ENCODE peak calls at places on chromosomes 13 and 19, in seven cellular contexts. One of them, this sample, is unnamed.

GRCh38 chr19:45218426-45218825 is 26.8 kb downstream of the EXOC3L2 start:
- DNase-seq in mesothelial cell of epicardium: no peak
- DNase-seq in AG09309: no peak
- DNase-seq in left lung: no peak
- DNase-seq in A549: no peak
- DNase-seq in H1: no peak
- DNase-seq in progenitor cell of endocrine pancreas: no peak
- DNase-seq in this sample: no peak

GRCh38 chr19:30103981-30104380 is 161.9 kb downstream of the URI1 start:
- DNase-seq in A549: no peak
- DNase-seq in H1: no peak
- DNase-seq in mesothelial cell of epicardium: no peak
- DNase-seq in left lung: no peak
- DNase-seq in AG09309: no peak
- DNase-seq in progenitor cell of endocrine pancreas: no peak
- DNase-seq in this sample: no peak

GRCh38 chr13:45337803-45338202 is 3.2 kb downstream of the TPT1 start:
- DNase-seq in H1: no peak
- DNase-seq in progenitor cell of endocrine pancreas: no peak
- DNase-seq in A549: no peak
- DNase-seq in mesothelial cell of epicardium: no peak
- DNase-seq in left lung: no peak
- DNase-seq in AG09309: no peak
- DNase-seq in this sample: no peak

GRCh38 chr13:113746143-113746525 is 12.9 kb upstream of the TMEM255B start:
- DNase-seq in mesothelial cell of epicardium: no peak
- DNase-seq in AG09309: no peak
- DNase-seq in H1: no peak
- DNase-seq in progenitor cell of endocrine pancreas: no peak
- DNase-seq in A549: no peak
- DNase-seq in left lung: no peak
- DNase-seq in this sample: no peak

GRCh38 chr19:46022431-46023310 is at the start of gene PGLYRP1:
- DNase-seq in H1: no peak
- DNase-seq in progenitor cell of endocrine pancreas: no peak
- DNase-seq in AG09309: no peak
- DNase-seq in A549: no peak
- DNase-seq in left lung: peak
- DNase-seq in mesothelial cell of epicardium: no peak
- DNase-seq in this sample: no peak

GRCh38 chr13:33676700-33677048 is 141.3 kb upstream of the RFC3 start:
- DNase-seq in AG09309: peak
- DNase-seq in left lung: no peak
- DNase-seq in H1: no peak
- DNase-seq in progenitor cell of endocrine pancreas: no peak
- DNase-seq in A549: peak
- DNase-seq in mesothelial cell of epicardium: no peak
- DNase-seq in this sample: peak

GRCh38 chr13:35388456-35388855 is 88.0 kb downstream of the MAB21L1 start:
- DNase-seq in A549: no peak
- DNase-seq in progenitor cell of endocrine pancreas: no peak
- DNase-seq in mesothelial cell of epicardium: no peak
- DNase-seq in H1: no peak
- DNase-seq in AG09309: no peak
- DNase-seq in left lung: no peak
- DNase-seq in this sample: no peak

GRCh38 chr19:2973229-2973628 is 4.1 kb upstream of the TLE6 start:
- DNase-seq in A549: no peak
- DNase-seq in H1: no peak
- DNase-seq in left lung: no peak
- DNase-seq in progenitor cell of endocrine pancreas: no peak
- DNase-seq in mesothelial cell of epicardium: no peak
- DNase-seq in AG09309: no peak
- DNase-seq in this sample: no peak

GRCh38 chr19:5292843-5293606 is 47.6 kb downstream of the PTPRS start:
- DNase-seq in AG09309: no peak
- DNase-seq in H1: no peak
- DNase-seq in A549: peak
- DNase-seq in progenitor cell of endocrine pancreas: peak
- DNase-seq in left lung: peak
- DNase-seq in mesothelial cell of epicardium: peak
- DNase-seq in this sample: no peak

GRCh38 chr19:48928164-48929005 is 5.1 kb upstream of the DHDH start:
- DNase-seq in left lung: no peak
- DNase-seq in progenitor cell of endocrine pancreas: no peak
- DNase-seq in mesothelial cell of epicardium: no peak
- DNase-seq in A549: no peak
- DNase-seq in AG09309: no peak
- DNase-seq in H1: no peak
- DNase-seq in this sample: peak

GRCh38 chr13:36297259-36297599 is 385 bp downstream of the CCDC169 start:
- DNase-seq in progenitor cell of endocrine pancreas: no peak
- DNase-seq in H1: no peak
- DNase-seq in AG09309: no peak
- DNase-seq in left lung: no peak
- DNase-seq in A549: peak
- DNase-seq in mesothelial cell of epicardium: no peak
- DNase-seq in this sample: no peak

GRCh38 chr13:22218784-22219183 is 547.9 kb downstream of the FGF9 start:
- DNase-seq in AG09309: no peak
- DNase-seq in progenitor cell of endocrine pancreas: no peak
- DNase-seq in A549: no peak
- DNase-seq in H1: no peak
- DNase-seq in left lung: no peak
- DNase-seq in mesothelial cell of epicardium: no peak
- DNase-seq in this sample: peak

GRCh38 chr13:33235564-33235963 is 50.0 kb downstream of the STARD13 start:
- DNase-seq in left lung: no peak
- DNase-seq in mesothelial cell of epicardium: no peak
- DNase-seq in H1: no peak
- DNase-seq in AG09309: no peak
- DNase-seq in progenitor cell of endocrine pancreas: no peak
- DNase-seq in A549: no peak
- DNase-seq in this sample: no peak

GRCh38 chr13:66794340-66795031 is 435.6 kb downstream of the PCDH9 start:
- DNase-seq in left lung: no peak
- DNase-seq in progenitor cell of endocrine pancreas: no peak
- DNase-seq in AG09309: no peak
- DNase-seq in H1: no peak
- DNase-seq in mesothelial cell of epicardium: no peak
- DNase-seq in A549: no peak
- DNase-seq in this sample: no peak

GRCh38 chr13:109945206-109945960 is 159.0 kb upstream of the IRS2 start:
- DNase-seq in mesothelial cell of epicardium: no peak
- DNase-seq in H1: no peak
- DNase-seq in left lung: no peak
- DNase-seq in AG09309: peak
- DNase-seq in progenitor cell of endocrine pancreas: no peak
- DNase-seq in A549: no peak
- DNase-seq in this sample: no peak

GRCh38 chr13:97119899-97120745 is 102.0 kb upstream of the MBNL2 start:
- DNase-seq in left lung: no peak
- DNase-seq in progenitor cell of endocrine pancreas: no peak
- DNase-seq in mesothelial cell of epicardium: no peak
- DNase-seq in A549: no peak
- DNase-seq in AG09309: no peak
- DNase-seq in H1: no peak
- DNase-seq in this sample: no peak

GRCh38 chr19:6947745-6948144 is 60.4 kb downstream of the ADGRE1 start:
- DNase-seq in mesothelial cell of epicardium: no peak
- DNase-seq in A549: peak
- DNase-seq in AG09309: peak
- DNase-seq in progenitor cell of endocrine pancreas: no peak
- DNase-seq in left lung: no peak
- DNase-seq in H1: no peak
- DNase-seq in this sample: no peak

GRCh38 chr19:53965091-53965490 is 2.4 kb downstream of the CACNG8 start:
- DNase-seq in AG09309: no peak
- DNase-seq in progenitor cell of endocrine pancreas: no peak
- DNase-seq in left lung: no peak
- DNase-seq in H1: no peak
- DNase-seq in A549: no peak
- DNase-seq in mesothelial cell of epicardium: no peak
- DNase-seq in this sample: no peak

DNA sequence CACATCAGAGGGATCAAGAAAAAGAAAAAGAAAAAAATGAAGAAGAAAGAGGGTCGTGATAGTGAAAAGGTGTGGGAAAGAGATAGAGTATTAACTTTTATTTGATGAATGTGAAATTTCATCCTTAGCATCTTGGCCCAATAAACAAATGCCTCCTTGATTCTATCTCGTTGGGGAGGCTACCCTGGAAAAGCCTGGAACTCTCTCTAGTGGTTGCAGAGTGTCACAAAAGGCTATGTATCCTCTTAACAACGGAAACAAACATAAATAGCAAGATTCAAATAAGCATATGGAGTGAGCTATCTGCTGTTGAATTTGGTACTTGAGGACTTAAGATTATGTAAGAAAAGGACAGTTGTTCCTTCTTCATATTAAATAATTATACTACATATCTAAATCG is 557.4 kb downstream of the DCT start:
- DNase-seq in progenitor cell of endocrine pancreas: no peak
- DNase-seq in AG09309: no peak
- DNase-seq in A549: no peak
- DNase-seq in mesothelial cell of epicardium: no peak
- DNase-seq in left lung: no peak
- DNase-seq in H1: no peak
- DNase-seq in this sample: no peak
- TF ChIP-seq CTCF in progenitor cell of endocrine pancreas: no peak
- TF ChIP-seq CTCF in AG09309: peak
- TF ChIP-seq CTCF in A549: no peak
- TF ChIP-seq CTCF in mesothelial cell of epicardium: no peak
- TF ChIP-seq CTCF in left lung: no peak
- TF ChIP-seq CTCF in H1: no peak
- TF ChIP-seq CTCF in this sample: peak

GRCh38 chr13:41384749-41385503 is 72.4 kb upstream of the RGCC start:
- DNase-seq in A549: no peak
- DNase-seq in left lung: no peak
- DNase-seq in AG09309: no peak
- DNase-seq in mesothelial cell of epicardium: no peak
- DNase-seq in progenitor cell of endocrine pancreas: no peak
- DNase-seq in H1: no peak
- DNase-seq in this sample: no peak
- TF ChIP-seq CTCF in A549: peak
- TF ChIP-seq CTCF in left lung: no peak
- TF ChIP-seq CTCF in AG09309: peak
- TF ChIP-seq CTCF in mesothelial cell of epicardium: peak
- TF ChIP-seq CTCF in progenitor cell of endocrine pancreas: peak
- TF ChIP-seq CTCF in H1: peak
- TF ChIP-seq CTCF in this sample: peak

GRCh38 chr13:50910483-50910805 is 853 bp downstream of the RNASEH2B start:
- DNase-seq in H1: peak
- DNase-seq in mesothelial cell of epicardium: peak
- DNase-seq in A549: peak
- DNase-seq in left lung: no peak
- DNase-seq in AG09309: no peak
- DNase-seq in progenitor cell of endocrine pancreas: peak
- DNase-seq in this sample: no peak

GRCh38 chr13:50908371-50908770 is 1.2 kb upstream of the RNASEH2B start:
- DNase-seq in A549: no peak
- DNase-seq in progenitor cell of endocrine pancreas: no peak
- DNase-seq in mesothelial cell of epicardium: no peak
- DNase-seq in H1: no peak
- DNase-seq in AG09309: no peak
- DNase-seq in left lung: no peak
- DNase-seq in this sample: no peak

GRCh38 chr13:50911051-50911690 is 1.6 kb downstream of the RNASEH2B start:
- DNase-seq in H1: no peak
- DNase-seq in A549: no peak
- DNase-seq in left lung: no peak
- DNase-seq in mesothelial cell of epicardium: no peak
- DNase-seq in AG09309: no peak
- DNase-seq in progenitor cell of endocrine pancreas: no peak
- DNase-seq in this sample: no peak

GRCh38 chr13:50907781-50908180 is 1.8 kb upstream of the RNASEH2B start:
- DNase-seq in A549: no peak
- DNase-seq in AG09309: no peak
- DNase-seq in H1: no peak
- DNase-seq in left lung: no peak
- DNase-seq in progenitor cell of endocrine pancreas: no peak
- DNase-seq in mesothelial cell of epicardium: no peak
- DNase-seq in this sample: no peak

DNA sequence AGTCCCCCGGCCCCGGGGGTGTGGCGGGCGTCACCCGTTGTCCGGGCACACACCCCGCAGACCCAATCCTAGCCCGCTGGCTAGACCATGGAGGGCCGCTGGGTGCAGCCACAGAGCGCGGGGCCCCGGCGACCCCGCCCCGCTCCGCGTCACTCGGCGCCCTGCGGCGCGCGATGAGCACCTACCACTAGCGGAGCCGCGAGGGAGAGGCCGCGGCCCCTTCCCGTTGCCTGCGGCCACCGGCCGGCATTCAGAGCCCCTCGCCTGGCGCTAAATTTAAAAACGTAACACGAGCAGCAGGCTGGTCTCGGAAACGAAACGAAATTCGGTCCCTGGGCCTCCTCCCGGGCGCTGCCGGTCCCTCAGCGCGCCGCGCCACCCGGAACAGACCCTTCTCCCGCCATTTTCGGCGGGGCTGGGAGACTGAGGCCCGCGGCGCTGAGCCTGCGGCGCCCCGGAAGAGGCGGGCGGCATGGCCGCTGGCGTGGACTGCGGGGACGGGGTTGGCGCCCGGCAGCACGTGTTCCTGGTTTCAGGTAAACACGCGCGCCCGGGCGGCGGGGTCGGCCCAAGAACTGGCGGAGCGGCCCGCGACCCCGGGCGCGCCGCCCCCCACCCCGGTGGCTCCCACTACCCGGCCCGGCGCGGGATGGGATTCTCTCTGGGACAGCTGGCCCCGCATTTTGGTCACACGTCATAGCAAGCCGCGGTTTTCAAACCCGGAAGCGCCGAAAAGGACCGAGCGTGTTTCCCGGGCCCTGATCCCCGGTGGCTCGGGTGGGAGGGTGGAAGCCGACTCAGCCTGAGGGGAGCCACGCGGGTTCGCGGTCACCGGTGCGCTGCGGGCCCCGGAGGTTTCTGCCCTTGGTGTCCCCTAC is at the start of gene RNASEH2B:
- DNase-seq in H1: peak
- DNase-seq in left lung: peak
- DNase-seq in A549: peak
- DNase-seq in progenitor cell of endocrine pancreas: peak
- DNase-seq in mesothelial cell of epicardium: peak
- DNase-seq in AG09309: no peak
- DNase-seq in this sample: no peak
- TF ChIP-seq CTCF in H1: no peak
- TF ChIP-seq CTCF in left lung: peak
- TF ChIP-seq CTCF in A549: no peak
- TF ChIP-seq CTCF in progenitor cell of endocrine pancreas: peak
- TF ChIP-seq CTCF in mesothelial cell of epicardium: no peak
- TF ChIP-seq CTCF in AG09309: no peak
- TF ChIP-seq CTCF in this sample: no peak

DNA sequence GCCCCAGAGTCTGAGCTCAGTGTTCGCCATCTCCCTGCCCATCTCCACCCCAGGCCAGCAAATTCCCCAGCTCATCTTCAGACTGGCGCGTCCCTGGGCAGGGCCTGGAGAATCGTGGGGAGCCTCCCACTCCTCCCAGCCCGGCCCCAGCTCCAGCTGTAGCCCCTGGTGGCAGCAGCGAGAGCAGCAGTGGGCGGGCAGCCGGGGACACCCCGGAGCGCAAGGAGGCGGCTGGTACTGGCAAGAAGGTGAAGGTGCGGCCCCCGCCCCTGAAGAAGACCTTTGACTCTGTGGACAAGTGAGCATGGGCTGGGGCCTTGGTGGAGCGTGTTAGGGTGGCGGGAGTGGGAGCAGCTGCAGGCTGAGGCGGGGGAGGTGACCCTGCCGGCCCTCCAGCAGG is 8.4 kb upstream of the PRR19 start:
- DNase-seq in progenitor cell of endocrine pancreas: no peak
- DNase-seq in left lung: no peak
- DNase-seq in H1: peak
- DNase-seq in A549: no peak
- DNase-seq in AG09309: no peak
- DNase-seq in mesothelial cell of epicardium: no peak
- DNase-seq in this sample: no peak
- TF ChIP-seq CTCF in progenitor cell of endocrine pancreas: peak
- TF ChIP-seq CTCF in left lung: no peak
- TF ChIP-seq CTCF in H1: peak
- TF ChIP-seq CTCF in A549: no peak
- TF ChIP-seq CTCF in AG09309: peak
- TF ChIP-seq CTCF in mesothelial cell of epicardium: no peak
- TF ChIP-seq CTCF in this sample: no peak